ENCODE peak calls at places on chromosomes 6 and 20, in ten cellular contexts. R is NB4, L is tibial artery, T is AG09319, V is GM12865, I is ovary, U is AG09309, H is fibroblast of lung, C is omental fat pad, A is A549. N is an unnamed sample.

GRCh38 chr6:134457941-134458340 is 140.0 kb upstream of the SGK1 start:
- DNase-seq in A (peak), U (no peak), C (no peak), R (peak), H (no peak), I (no peak), T (no peak), V (peak), L (no peak), N (no peak)

GRCh38 chr6:77290798-77291197 is 172.5 kb downstream of the HTR1B start:
- DNase-seq in U (no peak), C (no peak), R (no peak), I (no peak), V (no peak), H (no peak), T (no peak), A (no peak), L (no peak), N (no peak)

GRCh38 chr6:3867616-3868502 is 18.7 kb downstream of the FAM50B start:
- DNase-seq in T (no peak), R (no peak), L (no peak), I (no peak), V (no peak), H (peak), U (no peak), A (no peak), C (no peak), N (no peak)

GRCh38 chr6:6711832-6712231 is 123.3 kb downstream of the LY86 start:
- DNase-seq in L (no peak), C (no peak), A (no peak), V (peak), T (no peak), U (no peak), I (no peak), H (no peak), R (peak), N (no peak)

GRCh38 chr6:145036848-145037567 is 698.3 kb downstream of the EPM2A start:
- DNase-seq in R (peak), T (no peak), I (no peak), H (peak), C (no peak), L (no peak), V (no peak), U (no peak), A (no peak), N (no peak)

GRCh38 chr20:5526516-5526915 is 209.8 kb upstream of the PROKR2 start:
- DNase-seq in V (no peak), U (no peak), A (no peak), L (no peak), I (no peak), C (no peak), H (no peak), T (no peak), R (no peak), N (no peak)

GRCh38 chr20:59938221-59938620 is 1.9 kb downstream of the PPP1R3D start:
- DNase-seq in U (no peak), H (peak), C (no peak), V (no peak), R (no peak), I (no peak), L (no peak), A (no peak), T (no peak), N (no peak)

GRCh38 chr6:81761197-81761596 is 8.7 kb upstream of the TENT5A start:
- DNase-seq in T (no peak), I (no peak), U (no peak), L (no peak), A (no peak), H (peak), V (no peak), C (no peak), R (no peak), N (no peak)

GRCh38 chr20:63570281-63571086 is 3.6 kb downstream of the HELZ2 start:
- DNase-seq in C (no peak), T (no peak), V (no peak), A (no peak), H (no peak), L (no peak), U (no peak), R (no peak), I (no peak), N (no peak)

GRCh38 chr6:136405410-136406029 is 115.9 kb upstream of the BCLAF1 start:
- DNase-seq in R (peak), H (no peak), V (no peak), I (no peak), A (no peak), C (no peak), U (no peak), L (no peak), T (no peak), N (no peak)

GRCh38 chr6:41687501-41688175 is 47.8 kb downstream of the TFEB start:
- DNase-seq in T (no peak), R (no peak), C (no peak), H (no peak), L (no peak), U (no peak), V (no peak), A (no peak), I (peak), N (no peak)

GRCh38 chr20:37231970-37232620 is 29.5 kb downstream of the GHRH start:
- DNase-seq in R (no peak), U (no peak), V (no peak), T (no peak), I (no peak), C (no peak), L (no peak), H (peak), A (no peak), N (no peak)

GRCh38 chr6:26550250-26550993 is 12.3 kb downstream of the HMGN4 start:
- DNase-seq in L (no peak), H (peak), C (no peak), T (no peak), I (peak), V (peak), A (peak), U (no peak), R (peak), N (peak)

GRCh38 chr6:15769471-15770088 is 106.8 kb upstream of the DTNBP1 start:
- DNase-seq in C (no peak), H (peak), T (no peak), I (no peak), A (no peak), R (no peak), L (no peak), V (no peak), U (no peak), N (no peak)

GRCh38 chr6:127902933-127903332 is 2.1 kb upstream of the THEMIS start:
- DNase-seq in T (no peak), R (no peak), U (no peak), H (no peak), V (no peak), I (no peak), L (no peak), A (no peak), C (no peak), N (no peak)

DNA sequence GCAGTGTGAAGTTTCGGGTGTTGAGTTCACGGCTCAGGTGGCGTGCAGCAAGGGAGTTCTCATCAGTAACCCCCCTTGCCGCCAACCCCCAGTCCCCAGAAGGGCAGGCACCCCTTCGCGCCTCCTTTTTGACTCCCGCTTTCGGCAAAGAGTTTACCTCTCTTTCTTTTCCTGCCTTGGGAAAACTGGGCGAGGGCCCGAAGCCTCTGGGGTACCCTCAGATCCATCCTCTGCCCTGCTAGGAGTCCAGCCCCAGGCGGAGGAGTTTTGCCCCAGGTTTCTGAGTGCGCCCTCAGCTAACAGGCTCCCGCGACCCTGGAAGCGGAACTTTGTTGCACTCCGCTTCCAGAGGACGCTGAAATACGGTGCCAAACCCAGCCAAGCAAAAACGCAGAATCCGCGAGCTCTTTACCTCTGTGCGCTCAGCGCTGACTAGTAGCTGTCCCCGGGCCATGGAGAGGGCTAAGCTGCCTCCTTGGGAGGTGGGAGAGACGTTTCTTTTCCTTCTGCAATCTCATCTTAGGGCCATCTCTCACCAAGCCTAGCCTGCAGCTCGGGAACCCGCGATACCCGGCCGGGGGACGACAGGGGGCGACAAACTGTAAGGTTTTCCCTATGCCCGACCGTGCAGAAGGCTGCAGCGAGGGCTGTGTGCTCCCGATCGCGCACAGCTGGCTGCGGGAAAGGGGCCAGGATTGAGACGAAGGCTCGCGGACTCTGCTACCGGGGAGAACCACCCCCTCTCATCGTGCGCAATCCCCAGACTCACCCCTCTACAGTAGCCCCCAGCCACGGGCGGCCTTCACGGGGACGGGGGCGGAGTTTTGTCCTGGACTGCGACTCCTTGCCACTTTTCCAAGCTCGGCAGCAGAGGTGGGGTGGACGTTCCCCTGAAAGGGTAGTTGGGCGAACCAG is 2.7 kb upstream of the PAX1 start:
- DNase-seq in I (peak), U (peak), H (peak), L (no peak), V (peak), A (peak), R (peak), T (no peak), C (no peak), N (peak)
- TF ChIP-seq CTCF in I (no peak), U (peak), H (peak), L (no peak), V (peak), A (peak), R (peak), T (peak), C (no peak), N (peak)

DNA sequence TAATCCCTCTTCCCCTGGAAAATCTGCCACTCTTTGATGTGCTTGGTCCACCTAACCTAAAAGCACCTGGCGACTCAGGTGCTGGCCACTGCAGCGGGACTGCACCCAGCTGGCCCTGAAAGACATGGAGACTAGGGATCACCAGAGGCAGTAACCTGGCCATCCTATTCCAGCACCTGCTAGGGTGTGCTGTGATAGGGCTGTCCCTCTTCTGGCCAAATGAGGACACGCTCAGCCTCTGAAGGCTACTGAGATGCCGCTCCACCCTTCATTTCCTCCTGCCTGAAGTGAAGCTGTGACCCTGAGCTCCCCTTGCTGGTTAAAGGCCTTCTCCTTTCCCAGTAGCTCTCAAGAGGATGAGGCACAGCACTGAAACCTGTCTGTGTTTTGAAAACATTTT is 24.4 kb downstream of the FOXC1 start:
- DNase-seq in I (no peak), A (no peak), V (no peak), R (no peak), H (no peak), U (no peak), T (no peak), C (no peak), L (no peak), N (no peak)
- TF ChIP-seq CTCF in I (no peak), A (no peak), V (no peak), R (no peak), H (no peak), U (no peak), T (no peak), C (no peak), L (no peak), N (no peak)

GRCh38 chr6:155498370-155498769 is 42.7 kb upstream of the NOX3 start:
- DNase-seq in I (no peak), V (no peak), T (no peak), R (peak), L (no peak), U (no peak), C (no peak), H (no peak), A (no peak), N (no peak)
- TF ChIP-seq CTCF in I (no peak), V (no peak), T (no peak), R (no peak), L (no peak), U (peak), C (no peak), H (no peak), A (no peak), N (no peak)

DNA sequence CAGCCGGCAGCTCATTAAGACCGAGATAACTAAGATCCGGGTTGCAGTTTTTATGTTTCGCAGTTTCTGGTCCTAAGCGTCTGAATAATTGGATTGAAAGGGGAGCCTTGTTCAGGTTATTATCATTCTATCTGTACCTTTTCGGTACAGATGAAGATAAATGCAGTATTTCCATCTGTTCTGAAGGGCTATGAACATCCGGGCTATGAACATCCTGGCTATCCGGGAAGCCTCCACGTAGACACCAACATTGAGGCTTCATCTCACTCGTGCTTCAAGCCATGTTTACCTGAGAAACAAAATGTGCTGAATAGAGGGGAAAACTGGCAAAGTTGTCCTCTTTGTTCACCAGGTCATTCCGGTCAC is 399 bp upstream of the REPS1 start:
- DNase-seq in V (no peak), I (no peak), H (peak), A (peak), C (no peak), R (no peak), U (no peak), L (no peak), T (no peak), N (no peak)
- TF ChIP-seq CTCF in V (no peak), I (no peak), H (no peak), A (no peak), C (no peak), R (no peak), U (no peak), L (no peak), T (no peak), N (peak)

GRCh38 chr6:158808442-158808833 is 10.7 kb downstream of the EZR start:
- DNase-seq in V (no peak), T (no peak), U (no peak), C (no peak), L (no peak), R (no peak), H (no peak), I (no peak), A (no peak), N (no peak)

GRCh38 chr6:158808918-158809678 is 10.1 kb downstream of the EZR start:
- DNase-seq in C (no peak), V (peak), T (no peak), U (no peak), H (no peak), I (no peak), L (no peak), A (no peak), R (no peak), N (no peak)

GRCh38 chr6:158812611-158813010 is 6.6 kb downstream of the EZR start:
- DNase-seq in A (no peak), U (no peak), V (no peak), L (no peak), H (no peak), T (no peak), C (no peak), I (no peak), R (no peak), N (no peak)

GRCh38 chr6:158813032-158813431 is 6.1 kb downstream of the EZR start:
- DNase-seq in U (no peak), I (no peak), V (peak), A (no peak), H (no peak), R (no peak), C (no peak), T (no peak), L (no peak), N (no peak)

DNA sequence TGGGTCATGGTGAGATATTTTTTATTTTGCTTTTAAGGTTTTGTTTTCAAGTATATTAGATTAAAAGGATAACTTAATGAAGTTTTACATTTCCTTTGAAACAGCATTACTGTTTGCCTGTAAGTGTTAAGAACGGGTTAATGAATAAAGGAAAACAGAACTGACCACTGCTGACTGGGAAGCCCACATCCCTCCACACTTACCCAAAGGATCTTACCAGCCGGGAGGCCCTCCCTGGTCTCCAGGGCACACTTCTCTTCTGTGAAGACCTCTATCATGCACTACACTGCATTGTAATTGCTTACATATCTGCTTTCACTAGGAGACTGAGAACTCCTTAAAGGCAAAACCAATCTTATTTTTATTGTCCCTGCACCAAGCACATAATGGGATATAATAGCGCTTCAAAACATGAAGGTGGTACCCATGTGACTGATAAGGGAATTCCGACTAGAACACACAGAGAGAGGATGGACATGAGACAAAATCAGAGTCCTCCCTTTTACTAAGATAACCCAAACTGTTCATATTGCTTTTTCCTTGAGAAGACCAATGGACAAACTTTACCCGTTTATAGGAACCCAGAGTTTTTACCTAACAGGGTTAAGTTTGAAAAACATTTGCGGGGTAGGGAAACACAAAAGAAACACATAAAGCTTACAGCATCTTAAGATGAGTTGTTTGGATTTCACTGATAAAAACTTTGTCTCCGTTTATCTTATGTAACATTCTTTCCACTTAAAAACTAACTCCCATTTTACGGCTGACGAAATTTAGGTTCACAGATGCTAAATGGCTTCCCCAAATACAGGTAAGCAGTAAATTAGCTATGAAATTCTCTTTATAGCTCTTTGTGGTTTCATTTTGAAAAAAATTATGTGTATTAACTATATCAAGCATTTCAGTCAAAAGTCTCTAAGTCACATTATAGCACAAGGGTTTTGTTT is 8.7 kb downstream of the EZR start:
- DNase-seq in V (no peak), C (no peak), T (no peak), R (no peak), U (no peak), I (no peak), H (no peak), A (no peak), L (no peak), N (no peak)
- TF ChIP-seq CTCF in V (no peak), C (no peak), T (no peak), R (no peak), U (no peak), I (no peak), H (no peak), A (no peak), L (no peak), N (no peak)

DNA sequence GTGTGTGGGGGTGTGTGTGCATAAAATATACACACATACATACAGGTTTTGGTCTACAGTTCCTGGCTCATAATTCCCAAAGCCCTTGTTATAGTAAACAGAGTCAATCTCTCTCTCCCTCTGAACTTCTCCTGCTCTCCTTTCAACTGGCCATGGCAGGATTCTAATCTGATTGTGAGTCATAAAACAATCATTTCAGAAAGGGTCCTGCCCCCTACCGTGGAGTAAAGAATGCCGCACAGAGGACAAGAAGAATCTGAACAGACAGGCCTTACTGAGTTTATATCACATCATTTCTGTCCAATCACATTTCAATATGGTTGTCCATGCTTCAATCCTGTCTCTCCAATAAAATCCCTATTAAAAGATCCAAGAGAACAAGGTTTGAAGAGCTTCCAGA is 416.9 kb downstream of the FRK start:
- DNase-seq in U (peak), C (no peak), I (no peak), L (no peak), V (no peak), T (peak), A (peak), R (no peak), H (peak), N (no peak)
- TF ChIP-seq CTCF in U (peak), C (no peak), I (no peak), L (no peak), V (no peak), T (peak), A (no peak), R (no peak), H (peak), N (no peak)

DNA sequence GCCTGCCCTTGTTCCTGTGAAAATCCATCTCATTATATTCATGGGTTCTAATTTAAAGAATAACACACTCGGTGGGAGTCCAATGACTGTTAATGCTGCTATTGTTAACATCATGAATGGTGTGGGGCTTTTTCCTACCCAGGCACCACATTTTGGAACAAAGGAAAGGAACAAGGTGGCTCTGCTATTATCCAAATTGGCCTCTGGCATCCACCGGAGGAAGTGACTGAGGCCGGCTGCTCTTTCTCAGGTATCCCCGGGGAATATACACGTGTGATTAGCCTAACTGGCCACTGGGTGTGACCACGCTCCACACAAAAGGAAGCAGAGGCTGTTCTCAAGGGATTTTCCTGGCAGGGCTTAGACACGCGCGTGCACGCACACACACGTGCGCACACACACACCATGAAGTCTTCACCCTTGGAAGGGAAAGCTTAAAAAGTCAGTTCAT is 601.2 kb upstream of the ARID1B start:
- DNase-seq in L (no peak), U (no peak), I (no peak), C (no peak), T (no peak), V (no peak), R (peak), H (no peak), A (peak), N (peak)
- TF ChIP-seq CTCF in L (no peak), U (no peak), I (no peak), C (no peak), T (no peak), V (no peak), R (no peak), H (no peak), A (no peak), N (peak)